ENCODE peak calls at places on chromosomes 4 and X, in eight cellular contexts. One of them, this sample, is unnamed.

GRCh38 chr4:48244665-48245064 is 25.0 kb downstream of the TEC start:
- DNase-seq in WTC11: no peak
- DNase-seq in astrocyte of the spinal cord: no peak
- DNase-seq in A549: no peak
- DNase-seq in RWPE1: no peak
- DNase-seq in left ventricle myocardium inferior: no peak
- DNase-seq in adrenal gland: no peak
- DNase-seq in omental fat pad: no peak
- DNase-seq in this sample: no peak

GRCh38 chr4:113300384-113301011 is 251.0 kb downstream of the ANK2 start:
- DNase-seq in WTC11: no peak
- DNase-seq in astrocyte of the spinal cord: peak; percentile 88
- DNase-seq in A549: peak; percentile 7
- DNase-seq in RWPE1: peak; percentile 36
- DNase-seq in left ventricle myocardium inferior: no peak
- DNase-seq in adrenal gland: peak; percentile 20
- DNase-seq in omental fat pad: no peak
- DNase-seq in this sample: no peak

GRCh38 chr4:156197216-156197615 is 243.6 kb upstream of the CTSO start:
- DNase-seq in WTC11: peak; percentile 25
- DNase-seq in astrocyte of the spinal cord: no peak
- DNase-seq in A549: no peak
- DNase-seq in RWPE1: no peak
- DNase-seq in left ventricle myocardium inferior: no peak
- DNase-seq in adrenal gland: no peak
- DNase-seq in omental fat pad: no peak
- DNase-seq in this sample: peak; percentile 39

GRCh38 chr4:90842960-90843359 is 715.8 kb downstream of the CCSER1 start:
- DNase-seq in WTC11: no peak
- DNase-seq in astrocyte of the spinal cord: no peak
- DNase-seq in A549: no peak
- DNase-seq in RWPE1: no peak
- DNase-seq in left ventricle myocardium inferior: no peak
- DNase-seq in adrenal gland: no peak
- DNase-seq in omental fat pad: no peak
- DNase-seq in this sample: no peak

GRCh38 chr4:38464328-38464727 is 199.7 kb upstream of the KLF3 start:
- DNase-seq in WTC11: no peak
- DNase-seq in astrocyte of the spinal cord: no peak
- DNase-seq in A549: no peak
- DNase-seq in RWPE1: no peak
- DNase-seq in left ventricle myocardium inferior: no peak
- DNase-seq in adrenal gland: no peak
- DNase-seq in omental fat pad: no peak
- DNase-seq in this sample: no peak

GRCh38 chrX:96987228-96987627 is 103.5 kb downstream of the RPA4 start:
- DNase-seq in WTC11: no peak
- DNase-seq in astrocyte of the spinal cord: peak; percentile 10
- DNase-seq in A549: no peak
- DNase-seq in RWPE1: no peak
- DNase-seq in left ventricle myocardium inferior: no peak
- DNase-seq in adrenal gland: no peak
- DNase-seq in omental fat pad: no peak
- DNase-seq in this sample: no peak

GRCh38 chrX:124217289-124218251 is 114.9 kb upstream of the TEX13D start:
- DNase-seq in WTC11: no peak
- DNase-seq in astrocyte of the spinal cord: peak; percentile 37
- DNase-seq in A549: no peak
- DNase-seq in RWPE1: peak; percentile 5
- DNase-seq in left ventricle myocardium inferior: no peak
- DNase-seq in adrenal gland: no peak
- DNase-seq in omental fat pad: no peak
- DNase-seq in this sample: peak; percentile 18

GRCh38 chrX:119753639-119754257 is 4.6 kb upstream of the SOWAHD start:
- DNase-seq in WTC11: peak; percentile 12
- DNase-seq in astrocyte of the spinal cord: peak; percentile 41
- DNase-seq in A549: no peak
- DNase-seq in RWPE1: no peak
- DNase-seq in left ventricle myocardium inferior: no peak
- DNase-seq in adrenal gland: no peak
- DNase-seq in omental fat pad: no peak
- DNase-seq in this sample: no peak

GRCh38 chrX:134020910-134021309 is 35.5 kb upstream of the GPC3 start:
- DNase-seq in WTC11: no peak
- DNase-seq in astrocyte of the spinal cord: no peak
- DNase-seq in A549: no peak
- DNase-seq in RWPE1: no peak
- DNase-seq in left ventricle myocardium inferior: no peak
- DNase-seq in adrenal gland: no peak
- DNase-seq in omental fat pad: no peak
- DNase-seq in this sample: no peak

GRCh38 chrX:14673236-14673635 is 143.9 kb downstream of the GLRA2 start:
- DNase-seq in WTC11: no peak
- DNase-seq in astrocyte of the spinal cord: no peak
- DNase-seq in A549: no peak
- DNase-seq in RWPE1: no peak
- DNase-seq in left ventricle myocardium inferior: no peak
- DNase-seq in adrenal gland: no peak
- DNase-seq in omental fat pad: no peak
- DNase-seq in this sample: no peak

GRCh38 chrX:37302569-37302968 is 46.6 kb upstream of the PRRG1 start:
- DNase-seq in WTC11: peak; percentile 29
- DNase-seq in astrocyte of the spinal cord: no peak
- DNase-seq in A549: no peak
- DNase-seq in RWPE1: peak; percentile 7
- DNase-seq in left ventricle myocardium inferior: peak; percentile 12
- DNase-seq in adrenal gland: peak; percentile 26
- DNase-seq in omental fat pad: no peak
- DNase-seq in this sample: no peak

GRCh38 chr4:29861307-29861706 is 858.9 kb upstream of the PCDH7 start:
- DNase-seq in WTC11: no peak
- DNase-seq in astrocyte of the spinal cord: peak; percentile 7
- DNase-seq in A549: no peak
- DNase-seq in RWPE1: no peak
- DNase-seq in left ventricle myocardium inferior: no peak
- DNase-seq in adrenal gland: no peak
- DNase-seq in omental fat pad: no peak
- DNase-seq in this sample: no peak

GRCh38 chrX:152813211-152813610 is 17.3 kb downstream of the CETN2 start:
- DNase-seq in WTC11: no peak
- DNase-seq in astrocyte of the spinal cord: no peak
- DNase-seq in A549: no peak
- DNase-seq in RWPE1: no peak
- DNase-seq in left ventricle myocardium inferior: no peak
- DNase-seq in adrenal gland: no peak
- DNase-seq in omental fat pad: no peak
- DNase-seq in this sample: no peak

GRCh38 chr4:31058656-31059055 is 338.5 kb downstream of the PCDH7 start:
- DNase-seq in WTC11: no peak
- DNase-seq in astrocyte of the spinal cord: no peak
- DNase-seq in A549: no peak
- DNase-seq in RWPE1: no peak
- DNase-seq in left ventricle myocardium inferior: no peak
- DNase-seq in adrenal gland: no peak
- DNase-seq in omental fat pad: no peak
- DNase-seq in this sample: no peak

GRCh38 chr4:85406185-85406584 is 68.8 kb upstream of the ARHGAP24 start:
- DNase-seq in WTC11: no peak
- DNase-seq in astrocyte of the spinal cord: no peak
- DNase-seq in A549: no peak
- DNase-seq in RWPE1: no peak
- DNase-seq in left ventricle myocardium inferior: no peak
- DNase-seq in adrenal gland: no peak
- DNase-seq in omental fat pad: no peak
- DNase-seq in this sample: no peak

GRCh38 chrX:15512401-15512965 is 11.9 kb downstream of the BMX start:
- DNase-seq in WTC11: no peak
- DNase-seq in astrocyte of the spinal cord: no peak
- DNase-seq in A549: no peak
- DNase-seq in RWPE1: no peak
- DNase-seq in left ventricle myocardium inferior: no peak
- DNase-seq in adrenal gland: no peak
- DNase-seq in omental fat pad: no peak
- DNase-seq in this sample: no peak

GRCh38 chrX:30713061-30713525 is 59.9 kb downstream of the GK start:
- DNase-seq in WTC11: peak; percentile 48
- DNase-seq in astrocyte of the spinal cord: peak; percentile 59
- DNase-seq in A549: peak; percentile 18
- DNase-seq in RWPE1: peak; percentile 27
- DNase-seq in left ventricle myocardium inferior: peak; percentile 18
- DNase-seq in adrenal gland: peak; percentile 50
- DNase-seq in omental fat pad: no peak
- DNase-seq in this sample: peak; percentile 50

GRCh38 chrX:3066555-3066954 is 25.3 kb downstream of the ARSF start:
- DNase-seq in WTC11: no peak
- DNase-seq in astrocyte of the spinal cord: no peak
- DNase-seq in A549: no peak
- DNase-seq in RWPE1: no peak
- DNase-seq in left ventricle myocardium inferior: no peak
- DNase-seq in adrenal gland: peak; percentile 19
- DNase-seq in omental fat pad: no peak
- DNase-seq in this sample: no peak

GRCh38 chrX:108456971-108457477 is 17.4 kb downstream of the COL4A5 start:
- DNase-seq in WTC11: no peak
- DNase-seq in astrocyte of the spinal cord: no peak
- DNase-seq in A549: no peak
- DNase-seq in RWPE1: no peak
- DNase-seq in left ventricle myocardium inferior: no peak
- DNase-seq in adrenal gland: no peak
- DNase-seq in omental fat pad: no peak
- DNase-seq in this sample: no peak

GRCh38 chr4:186723207-186724047 is at the start of gene FAT1:
- DNase-seq in WTC11: peak; percentile 60
- DNase-seq in astrocyte of the spinal cord: peak; percentile 84
- DNase-seq in A549: peak; percentile 35
- DNase-seq in RWPE1: peak; percentile 68
- DNase-seq in left ventricle myocardium inferior: peak; percentile 73
- DNase-seq in adrenal gland: peak; percentile 23
- DNase-seq in omental fat pad: no peak
- DNase-seq in this sample: peak; percentile 82

GRCh38 chr4:102061133-102061532 is 270.6 kb downstream of the BANK1 start:
- DNase-seq in WTC11: no peak
- DNase-seq in astrocyte of the spinal cord: no peak
- DNase-seq in A549: no peak
- DNase-seq in RWPE1: no peak
- DNase-seq in left ventricle myocardium inferior: no peak
- DNase-seq in adrenal gland: no peak
- DNase-seq in omental fat pad: no peak
- DNase-seq in this sample: no peak

GRCh38 chr4:26522478-26522877 is 32.2 kb upstream of the CCKAR start:
- DNase-seq in WTC11: no peak
- DNase-seq in astrocyte of the spinal cord: peak; percentile 58
- DNase-seq in A549: no peak
- DNase-seq in RWPE1: peak; percentile 15
- DNase-seq in left ventricle myocardium inferior: no peak
- DNase-seq in adrenal gland: no peak
- DNase-seq in omental fat pad: no peak
- DNase-seq in this sample: no peak

GRCh38 chr4:26525751-26526150 is 35.5 kb upstream of the CCKAR start:
- DNase-seq in WTC11: no peak
- DNase-seq in astrocyte of the spinal cord: peak; percentile 27
- DNase-seq in A549: no peak
- DNase-seq in RWPE1: peak; percentile 9
- DNase-seq in left ventricle myocardium inferior: no peak
- DNase-seq in adrenal gland: no peak
- DNase-seq in omental fat pad: no peak
- DNase-seq in this sample: no peak

GRCh38 chr4:26520728-26521442 is 30.6 kb upstream of the CCKAR start:
- DNase-seq in WTC11: no peak
- DNase-seq in astrocyte of the spinal cord: no peak
- DNase-seq in A549: no peak
- DNase-seq in RWPE1: no peak
- DNase-seq in left ventricle myocardium inferior: no peak
- DNase-seq in adrenal gland: no peak
- DNase-seq in omental fat pad: no peak
- DNase-seq in this sample: no peak

GRCh38 chr4:26524001-26524400 is 33.7 kb upstream of the CCKAR start:
- DNase-seq in WTC11: no peak
- DNase-seq in astrocyte of the spinal cord: no peak
- DNase-seq in A549: no peak
- DNase-seq in RWPE1: no peak
- DNase-seq in left ventricle myocardium inferior: no peak
- DNase-seq in adrenal gland: no peak
- DNase-seq in omental fat pad: no peak
- DNase-seq in this sample: no peak

GRCh38 chr4:26525136-26525535 is 34.9 kb upstream of the CCKAR start:
- DNase-seq in WTC11: no peak
- DNase-seq in astrocyte of the spinal cord: peak; percentile 71
- DNase-seq in A549: no peak
- DNase-seq in RWPE1: peak; percentile 25
- DNase-seq in left ventricle myocardium inferior: no peak
- DNase-seq in adrenal gland: no peak
- DNase-seq in omental fat pad: no peak
- DNase-seq in this sample: no peak
- TF ChIP-seq CTCF in WTC11: no peak
- TF ChIP-seq CTCF in astrocyte of the spinal cord: no peak
- TF ChIP-seq CTCF in A549: no peak
- TF ChIP-seq CTCF in RWPE1: no peak
- TF ChIP-seq CTCF in left ventricle myocardium inferior: no peak
- TF ChIP-seq CTCF in adrenal gland: no peak
- TF ChIP-seq CTCF in omental fat pad: no peak
- TF ChIP-seq CTCF in this sample: no peak

GRCh38 chr4:35725131-35725530 is 519.2 kb downstream of the ARAP2 start:
- DNase-seq in WTC11: peak; percentile 13
- DNase-seq in astrocyte of the spinal cord: no peak
- DNase-seq in A549: no peak
- DNase-seq in RWPE1: no peak
- DNase-seq in left ventricle myocardium inferior: no peak
- DNase-seq in adrenal gland: no peak
- DNase-seq in omental fat pad: no peak
- DNase-seq in this sample: no peak
- TF ChIP-seq CTCF in WTC11: peak; percentile 17
- TF ChIP-seq CTCF in astrocyte of the spinal cord: no peak
- TF ChIP-seq CTCF in A549: no peak
- TF ChIP-seq CTCF in RWPE1: no peak
- TF ChIP-seq CTCF in left ventricle myocardium inferior: no peak
- TF ChIP-seq CTCF in adrenal gland: no peak
- TF ChIP-seq CTCF in omental fat pad: no peak
- TF ChIP-seq CTCF in this sample: peak; percentile 8

DNA sequence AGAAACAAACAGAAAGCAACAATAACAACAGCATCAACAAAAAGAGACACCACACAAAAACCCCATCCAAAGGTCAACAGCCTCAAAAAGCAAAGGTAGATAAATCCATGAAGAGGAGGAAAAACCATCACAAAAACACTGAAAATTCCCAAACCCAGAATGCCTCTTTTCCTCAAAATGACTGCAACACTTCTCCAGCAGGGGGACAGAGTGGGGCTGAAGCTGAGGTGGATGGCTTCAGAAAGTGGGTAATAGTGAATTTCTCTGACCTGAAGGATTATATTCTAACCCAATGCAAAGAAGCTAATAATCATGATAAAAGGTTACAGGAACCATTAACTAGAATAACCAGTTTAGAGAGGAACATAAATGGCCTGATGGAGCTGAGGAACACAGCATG is 888.2 kb downstream of the RAB28 start:
- DNase-seq in WTC11: no peak
- DNase-seq in astrocyte of the spinal cord: no peak
- DNase-seq in A549: no peak
- DNase-seq in RWPE1: no peak
- DNase-seq in left ventricle myocardium inferior: no peak
- DNase-seq in adrenal gland: no peak
- DNase-seq in omental fat pad: no peak
- DNase-seq in this sample: no peak
- TF ChIP-seq CTCF in WTC11: no peak
- TF ChIP-seq CTCF in astrocyte of the spinal cord: no peak
- TF ChIP-seq CTCF in A549: no peak
- TF ChIP-seq CTCF in RWPE1: no peak
- TF ChIP-seq CTCF in left ventricle myocardium inferior: no peak
- TF ChIP-seq CTCF in adrenal gland: no peak
- TF ChIP-seq CTCF in omental fat pad: no peak
- TF ChIP-seq CTCF in this sample: no peak

GRCh38 chr4:4575284-4576211 is 33.7 kb upstream of the STX18 start:
- DNase-seq in WTC11: peak; percentile 81
- DNase-seq in astrocyte of the spinal cord: peak; percentile 61
- DNase-seq in A549: peak; percentile 65
- DNase-seq in RWPE1: peak; percentile 14
- DNase-seq in left ventricle myocardium inferior: peak; percentile 65
- DNase-seq in adrenal gland: peak; percentile 65
- DNase-seq in omental fat pad: no peak
- DNase-seq in this sample: peak; percentile 87
- TF ChIP-seq CTCF in WTC11: no peak
- TF ChIP-seq CTCF in astrocyte of the spinal cord: peak; percentile 35
- TF ChIP-seq CTCF in A549: peak; percentile 16
- TF ChIP-seq CTCF in RWPE1: peak; percentile 41
- TF ChIP-seq CTCF in left ventricle myocardium inferior: peak; percentile 76
- TF ChIP-seq CTCF in adrenal gland: peak; percentile 66
- TF ChIP-seq CTCF in omental fat pad: no peak
- TF ChIP-seq CTCF in this sample: peak; percentile 54

This sample was measured in nephron progenitor cell.